ENCODE peak calls at places on chromosomes 2 and 18, in eight cellular contexts. L is OCI-LY7, K is neural progenitor cell, C is GM23248, J is HCT116, B is PC-3, R is SK-N-SH, A is hepatocyte. W is an unnamed sample.

GRCh38 chr2:100260712-100261620 is 61.3 kb downstream of the LONRF2 start:
- DNase-seq in C (peak), J (peak), R (peak), L (peak), K (peak), A (peak), B (peak), W (peak)

GRCh38 chr2:26274058-26274613 is 29.4 kb downstream of the HADHB start:
- DNase-seq in K (no peak), A (peak), C (peak), R (no peak), J (no peak), B (peak), L (no peak), W (no peak)

GRCh38 chr2:152609174-152609573 is 108.1 kb downstream of the PRPF40A start:
- DNase-seq in K (no peak), C (no peak), J (no peak), B (no peak), R (no peak), L (no peak), A (no peak), W (no peak)

GRCh38 chr2:237766334-237766733 is 32.2 kb upstream of the RBM44 start:
- DNase-seq in J (no peak), R (no peak), K (no peak), A (no peak), L (no peak), B (no peak), C (peak), W (no peak)

GRCh38 chr18:25005602-25006375 is 346.2 kb downstream of the ZNF521 start:
- DNase-seq in C (peak), J (no peak), K (no peak), A (peak), R (no peak), L (no peak), B (no peak), W (no peak)

GRCh38 chr2:230687498-230687897 is 25.1 kb upstream of the CAB39 start:
- DNase-seq in K (no peak), L (no peak), A (peak), R (no peak), B (peak), J (peak), C (peak), W (no peak)

GRCh38 chr18:10286580-10287150 is 167.8 kb upstream of the APCDD1 start:
- DNase-seq in J (no peak), L (no peak), K (no peak), B (no peak), A (no peak), R (no peak), C (no peak), W (no peak)

GRCh38 chr2:120820885-120821279 is 85.2 kb downstream of the GLI2 start:
- DNase-seq in R (no peak), C (peak), L (no peak), A (peak), J (no peak), K (no peak), B (no peak), W (no peak)

GRCh38 chr2:191385416-191386160 is 140.4 kb downstream of the MYO1B start:
- DNase-seq in B (peak), C (peak), A (no peak), R (no peak), K (no peak), J (no peak), L (peak), W (no peak)

GRCh38 chr2:176122633-176123482 is at the start of gene HOXD9:
- DNase-seq in C (peak), B (no peak), K (peak), J (no peak), L (no peak), A (no peak), R (peak), W (no peak)

GRCh38 chr2:101827246-101827645 is 129.7 kb downstream of the MAP4K4 start:
- DNase-seq in R (no peak), B (peak), A (peak), C (peak), J (no peak), L (no peak), K (no peak), W (no peak)

GRCh38 chr2:69581774-69582581 is 61.6 kb downstream of the AAK1 start:
- DNase-seq in C (peak), R (no peak), J (no peak), L (no peak), A (no peak), B (peak), K (no peak), W (peak)

GRCh38 chr2:176814740-176815367 is 397.7 kb upstream of the HNRNPA3 start:
- DNase-seq in B (peak), K (peak), L (peak), R (peak), A (peak), C (peak), J (peak), W (peak)

GRCh38 chr18:32771169-32771751 is 1.6 kb downstream of the KLHL14 start:
- DNase-seq in A (peak), K (peak), L (peak), R (peak), J (no peak), C (no peak), B (no peak), W (peak)

GRCh38 chr2:219441451-219442205 is 7.0 kb downstream of the SPEG start:
- DNase-seq in R (peak), A (peak), B (peak), L (peak), K (peak), J (no peak), C (peak), W (peak)

GRCh38 chr2:118969734-118970395 is 27.9 kb downstream of the MARCO start:
- DNase-seq in B (no peak), R (no peak), K (no peak), J (no peak), L (no peak), A (no peak), C (no peak), W (no peak)

GRCh38 chr2:85445316-85446295 is 27.1 kb downstream of the SH2D6 start:
- DNase-seq in A (peak), J (no peak), B (no peak), C (peak), R (peak), L (peak), K (no peak), W (no peak)

GRCh38 chr2:40332096-40332826 is 119.6 kb downstream of the SLC8A1 start:
- DNase-seq in R (peak), J (no peak), A (peak), K (no peak), L (no peak), C (peak), B (peak), W (no peak)

GRCh38 chr2:183123117-183123958 is 905 bp upstream of the NUP35 start:
- DNase-seq in J (no peak), R (peak), B (no peak), L (no peak), A (no peak), C (peak), K (no peak), W (no peak)

GRCh38 chr18:48032876-48033769 is 102.7 kb upstream of the SMAD2 start:
- DNase-seq in L (no peak), C (peak), J (no peak), B (peak), K (no peak), R (no peak), A (peak), W (no peak)

GRCh38 chr2:118492335-118492734 is 355.1 kb downstream of the EN1 start:
- DNase-seq in C (no peak), J (peak), B (peak), K (no peak), A (peak), R (no peak), L (peak), W (peak)

GRCh38 chr2:174842496-174842895 is 78.2 kb upstream of the CHRNA1 start:
- DNase-seq in A (no peak), C (no peak), R (no peak), B (no peak), J (no peak), K (no peak), L (no peak), W (no peak)

GRCh38 chr2:222973237-222973636 is 78.8 kb upstream of the KCNE4 start:
- DNase-seq in K (no peak), L (no peak), B (peak), A (no peak), R (no peak), J (no peak), C (no peak), W (no peak)

GRCh38 chr2:98545591-98545990 is 62.7 kb downstream of the COA5 start:
- DNase-seq in K (no peak), L (no peak), C (no peak), A (no peak), R (no peak), B (no peak), J (no peak), W (no peak)

GRCh38 chr2:27025861-27026851 is 6.6 kb upstream of the TMEM214 start:
- DNase-seq in J (no peak), K (no peak), A (no peak), B (no peak), L (no peak), R (no peak), C (no peak), W (no peak)

GRCh38 chr2:941811-942360 is 8.8 kb upstream of the SNTG2 start:
- DNase-seq in R (no peak), A (no peak), B (no peak), K (no peak), J (no peak), C (no peak), L (no peak), W (no peak)

GRCh38 chr2:120575966-120576365 is 159.7 kb upstream of the GLI2 start:
- DNase-seq in J (no peak), C (no peak), K (no peak), L (no peak), A (no peak), R (no peak), B (no peak), W (no peak)

GRCh38 chr2:174603280-174603679 is 5.7 kb upstream of the WIPF1 start:
- DNase-seq in C (peak), K (peak), L (peak), B (peak), J (peak), A (no peak), R (peak), W (peak)

GRCh38 chr2:151264157-151264835 is 2.6 kb upstream of the RBM43 start:
- DNase-seq in A (peak), B (no peak), C (no peak), L (no peak), J (no peak), R (no peak), K (no peak), W (peak)

GRCh38 chr2:230910546-230911135 is 14.4 kb downstream of the GPR55 start:
- DNase-seq in L (no peak), K (no peak), J (no peak), C (no peak), B (no peak), A (no peak), R (no peak), W (no peak)

GRCh38 chr2:10844083-10844482 is 31.5 kb upstream of the PDIA6 start:
- DNase-seq in K (peak), B (peak), L (no peak), A (peak), R (peak), J (no peak), C (peak), W (peak)

GRCh38 chr2:192150166-192150565 is 44.6 kb downstream of the TMEFF2 start:
- DNase-seq in R (no peak), K (no peak), A (no peak), J (no peak), C (no peak), L (no peak), B (no peak), W (no peak)

GRCh38 chr18:9547767-9548166 is 66.6 kb downstream of the PPP4R1 start:
- DNase-seq in K (no peak), B (no peak), R (no peak), J (no peak), L (no peak), C (no peak), A (no peak), W (no peak)

GRCh38 chr18:11752116-11752911 is 63.2 kb downstream of the GNAL start:
- DNase-seq in L (no peak), C (peak), A (peak), K (peak), B (peak), R (peak), J (no peak), W (peak)

GRCh38 chr2:54226224-54226623 is 29.8 kb downstream of the TSPYL6 start:
- DNase-seq in L (no peak), C (no peak), K (no peak), A (no peak), J (no peak), R (no peak), B (no peak), W (no peak)

GRCh38 chr2:26605195-26605968 is 35.8 kb downstream of the CIB4 start:
- DNase-seq in C (peak), K (peak), R (peak), A (peak), B (peak), L (peak), J (peak), W (peak)

GRCh38 chr2:186544255-186544675 is 45.6 kb upstream of the ITGAV start:
- DNase-seq in C (peak), A (peak), J (peak), B (peak), R (no peak), L (no peak), K (peak), W (peak)

GRCh38 chr2:102737435-102737834 is 24.4 kb upstream of the TMEM182 start:
- DNase-seq in J (no peak), A (no peak), B (no peak), L (no peak), R (no peak), K (no peak), C (no peak), W (no peak)

GRCh38 chr2:43427032-43427424 is 168.8 kb downstream of the THADA start:
- DNase-seq in A (no peak), J (no peak), C (no peak), L (no peak), R (no peak), B (no peak), K (no peak), W (no peak)

GRCh38 chr2:238308177-238308576 is 12.1 kb upstream of the TRAF3IP1 start:
- DNase-seq in J (no peak), C (no peak), L (no peak), K (peak), A (no peak), B (no peak), R (no peak), W (peak)

GRCh38 chr2:64018715-64019082 is 529 bp downstream of the VPS54 start:
- DNase-seq in A (peak), C (peak), J (no peak), K (peak), R (no peak), L (no peak), B (peak), W (peak)
- TF ChIP-seq EZH2phosphoT487 in A (no peak), C (no peak), J (no peak), K (no peak), R (no peak), L (no peak), B (no peak), W (no peak)

GRCh38 chr2:226154610-226155009 is 645.0 kb downstream of the IRS1 start:
- DNase-seq in C (no peak), K (no peak), R (no peak), A (no peak), B (no peak), J (no peak), L (no peak), W (no peak)
- H3K4me2 ChIP-seq in C (no peak), K (no peak), R (no peak), A (no peak), B (no peak), J (peak), L (no peak), W (no peak)

DNA sequence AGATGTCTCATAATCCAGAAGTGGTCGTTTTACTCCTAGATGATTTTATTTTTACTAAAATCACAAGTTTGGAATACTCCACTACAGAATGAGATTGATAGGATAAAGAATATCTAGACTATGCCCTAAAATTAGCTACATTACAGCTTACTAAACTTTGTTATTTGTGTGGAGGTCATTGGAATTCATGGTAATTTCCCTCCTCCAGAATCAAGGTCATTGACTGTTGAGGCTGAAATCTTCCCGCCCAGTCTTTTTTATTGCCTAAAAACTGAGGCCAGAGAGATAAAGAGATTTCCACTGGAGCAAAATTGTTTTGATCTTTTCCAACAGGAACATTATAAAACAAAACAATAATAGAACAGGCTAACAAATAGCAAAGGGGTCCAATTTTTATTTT is 35.0 kb downstream of the ITGB6 start:
- DNase-seq in B (no peak), C (no peak), A (no peak), L (no peak), K (no peak), J (no peak), R (no peak), W (no peak)
- TF ChIP-seq EZH2phosphoT487 in B (no peak), C (no peak), A (no peak), L (no peak), K (no peak), J (no peak), R (no peak), W (no peak)

DNA sequence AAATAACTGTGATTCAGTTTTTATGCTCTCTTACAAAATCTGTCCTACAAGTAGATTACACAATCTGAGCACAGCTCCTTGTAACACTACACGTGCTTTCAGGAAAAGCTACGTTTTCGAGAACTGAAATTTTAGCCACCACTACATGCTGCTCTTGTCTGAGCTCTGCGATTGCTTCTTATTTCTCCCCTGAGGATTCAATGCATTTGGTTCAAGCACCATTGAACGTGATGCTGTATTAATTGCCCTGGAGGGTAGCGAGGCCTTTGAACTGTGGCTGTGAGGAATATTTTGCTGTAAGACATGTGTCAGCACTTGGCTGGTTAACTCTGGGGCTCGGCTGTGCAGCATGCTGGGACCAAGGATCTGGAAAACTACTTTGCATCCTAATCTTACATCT is 405.8 kb downstream of the EPHA4 start:
- DNase-seq in C (peak), A (no peak), J (no peak), K (no peak), L (peak), B (no peak), R (no peak), W (no peak)
- H3K4me2 ChIP-seq in C (peak), A (no peak), J (no peak), K (no peak), L (peak), B (no peak), R (no peak), W (no peak)

W was measured in GM23338.